ENCODE peak calls at places on chromosomes 11 and 22, in nine cellular contexts. One of them, this sample, is unnamed.

GRCh38 chr11:2084721-2085120 is 54.5 kb downstream of the IGF2 start:
- DNase-seq in IMR-90: no peak
- DNase-seq in H9: no peak
- DNase-seq in neural progenitor cell: no peak
- DNase-seq in endodermal cell: no peak
- DNase-seq in neuronal stem cell: no peak
- DNase-seq in fibroblast of lung: no peak
- DNase-seq in GM23248: no peak
- DNase-seq in mesenchymal stem cell: no peak
- DNase-seq in this sample: no peak

GRCh38 chr11:82867495-82868082 is 32.6 kb downstream of the PRCP start:
- DNase-seq in neural progenitor cell: peak; percentile 94
- DNase-seq in fibroblast of lung: peak; percentile 87
- DNase-seq in endodermal cell: peak; percentile 94
- DNase-seq in IMR-90: peak; percentile 76
- DNase-seq in mesenchymal stem cell: peak; percentile 82
- DNase-seq in neuronal stem cell: peak; percentile 76
- DNase-seq in GM23248: peak; percentile 85
- DNase-seq in H9: peak; percentile 75
- DNase-seq in this sample: no peak

GRCh38 chr11:97610000-97610399 is 1220.2 kb downstream of the JRKL start:
- DNase-seq in H9: peak; percentile 30
- DNase-seq in GM23248: peak; percentile 0
- DNase-seq in mesenchymal stem cell: peak; percentile 11
- DNase-seq in neural progenitor cell: no peak
- DNase-seq in neuronal stem cell: no peak
- DNase-seq in endodermal cell: no peak
- DNase-seq in fibroblast of lung: peak; percentile 22
- DNase-seq in IMR-90: no peak
- DNase-seq in this sample: no peak

GRCh38 chr22:19761022-19761499 is 483 bp downstream of the TBX1 start:
- DNase-seq in mesenchymal stem cell: no peak
- DNase-seq in neural progenitor cell: peak; percentile 61
- DNase-seq in neuronal stem cell: no peak
- DNase-seq in IMR-90: no peak
- DNase-seq in endodermal cell: peak; percentile 63
- DNase-seq in H9: peak; percentile 32
- DNase-seq in fibroblast of lung: no peak
- DNase-seq in GM23248: peak; percentile 50
- DNase-seq in this sample: no peak

GRCh38 chr11:94602430-94603372 is 35.5 kb downstream of the PIWIL4 start:
- DNase-seq in IMR-90: peak; percentile 86
- DNase-seq in endodermal cell: no peak
- DNase-seq in H9: no peak
- DNase-seq in GM23248: peak; percentile 97
- DNase-seq in neural progenitor cell: no peak
- DNase-seq in mesenchymal stem cell: peak; percentile 88
- DNase-seq in fibroblast of lung: peak; percentile 88
- DNase-seq in neuronal stem cell: peak; percentile 23
- DNase-seq in this sample: no peak

GRCh38 chr11:118872403-118872821 is 11.3 kb upstream of the CXCR5 start:
- DNase-seq in IMR-90: no peak
- DNase-seq in endodermal cell: no peak
- DNase-seq in H9: no peak
- DNase-seq in fibroblast of lung: no peak
- DNase-seq in mesenchymal stem cell: no peak
- DNase-seq in GM23248: no peak
- DNase-seq in neural progenitor cell: no peak
- DNase-seq in neuronal stem cell: no peak
- DNase-seq in this sample: no peak

GRCh38 chr11:63745304-63746170 is 23.0 kb downstream of the ZFTA start:
- DNase-seq in H9: no peak
- DNase-seq in endodermal cell: no peak
- DNase-seq in IMR-90: no peak
- DNase-seq in mesenchymal stem cell: peak; percentile 22
- DNase-seq in neuronal stem cell: no peak
- DNase-seq in fibroblast of lung: peak; percentile 15
- DNase-seq in GM23248: peak; percentile 15
- DNase-seq in neural progenitor cell: no peak
- DNase-seq in this sample: no peak

GRCh38 chr11:36195496-36196346 is 93.5 kb downstream of the COMMD9 start:
- DNase-seq in IMR-90: peak; percentile 44
- DNase-seq in endodermal cell: no peak
- DNase-seq in neuronal stem cell: no peak
- DNase-seq in GM23248: no peak
- DNase-seq in mesenchymal stem cell: no peak
- DNase-seq in H9: no peak
- DNase-seq in neural progenitor cell: no peak
- DNase-seq in fibroblast of lung: peak; percentile 47
- DNase-seq in this sample: no peak

GRCh38 chr22:39297490-39298193 is 21.8 kb downstream of the RPL3 start:
- DNase-seq in H9: no peak
- DNase-seq in neuronal stem cell: no peak
- DNase-seq in neural progenitor cell: no peak
- DNase-seq in endodermal cell: peak; percentile 80
- DNase-seq in GM23248: no peak
- DNase-seq in mesenchymal stem cell: peak; percentile 26
- DNase-seq in IMR-90: no peak
- DNase-seq in fibroblast of lung: no peak
- DNase-seq in this sample: no peak
- H3K27ac ChIP-seq in H9: no peak overlapping the region
- H3K27ac ChIP-seq in neuronal stem cell: no peak overlapping the region
- H3K27ac ChIP-seq in neural progenitor cell: no peak overlapping the region
- H3K27ac ChIP-seq in endodermal cell: peak overlapping the region; percentile 63
- H3K27ac ChIP-seq in GM23248: no peak overlapping the region
- H3K27ac ChIP-seq in mesenchymal stem cell: peak overlapping the region; percentile 78
- H3K27ac ChIP-seq in IMR-90: no peak overlapping the region
- H3K27ac ChIP-seq in fibroblast of lung: no peak overlapping the region
- H3K27ac ChIP-seq in this sample: peak overlapping the region; percentile 76

GRCh38 chr22:23215294-23216204 is 35.2 kb downstream of the BCR start:
- DNase-seq in fibroblast of lung: no peak
- DNase-seq in H9: no peak
- DNase-seq in IMR-90: peak; percentile 64
- DNase-seq in GM23248: peak; percentile 40
- DNase-seq in neuronal stem cell: no peak
- DNase-seq in mesenchymal stem cell: no peak
- DNase-seq in neural progenitor cell: no peak
- DNase-seq in endodermal cell: no peak
- DNase-seq in this sample: peak; percentile 54
- H3K9ac ChIP-seq in fibroblast of lung: no peak overlapping the region
- H3K9ac ChIP-seq in H9: no peak overlapping the region
- H3K9ac ChIP-seq in IMR-90: no peak overlapping the region
- H3K9ac ChIP-seq in GM23248: no peak overlapping the region
- H3K9ac ChIP-seq in neuronal stem cell: no peak overlapping the region
- H3K9ac ChIP-seq in mesenchymal stem cell: no peak overlapping the region
- H3K9ac ChIP-seq in neural progenitor cell: no peak overlapping the region
- H3K9ac ChIP-seq in endodermal cell: no peak overlapping the region
- H3K9ac ChIP-seq in this sample: no peak overlapping the region

GRCh38 chr11:128732471-128733277 is 38.8 kb downstream of the FLI1 start:
- DNase-seq in fibroblast of lung: no peak
- DNase-seq in endodermal cell: no peak
- DNase-seq in neuronal stem cell: no peak
- DNase-seq in mesenchymal stem cell: no peak
- DNase-seq in neural progenitor cell: no peak
- DNase-seq in GM23248: no peak
- DNase-seq in IMR-90: no peak
- DNase-seq in H9: no peak
- DNase-seq in this sample: no peak
- H3K4me1 ChIP-seq in fibroblast of lung: peaks cover 2% of the 10 kb centered on the region
- H3K4me1 ChIP-seq in endodermal cell: peaks cover 3% of the 10 kb centered on the region
- H3K4me1 ChIP-seq in neuronal stem cell: peaks cover 21% of the 10 kb centered on the region
- H3K4me1 ChIP-seq in mesenchymal stem cell: peaks cover 2% of the 10 kb centered on the region
- H3K4me1 ChIP-seq in neural progenitor cell: peaks cover 47% of the 10 kb centered on the region
- H3K4me1 ChIP-seq in GM23248: no peaks in the 10 kb centered on the region
- H3K4me1 ChIP-seq in IMR-90: peaks cover 6% of the 10 kb centered on the region
- H3K4me1 ChIP-seq in H9: peaks cover 22% of the 10 kb centered on the region
- H3K4me1 ChIP-seq in this sample: peaks cover 10% of the 10 kb centered on the region

GRCh38 chr11:47987310-47987709 is 7.0 kb downstream of the PTPRJ start:
- DNase-seq in neuronal stem cell: no peak
- DNase-seq in fibroblast of lung: no peak
- DNase-seq in mesenchymal stem cell: no peak
- DNase-seq in GM23248: no peak
- DNase-seq in IMR-90: no peak
- DNase-seq in neural progenitor cell: no peak
- DNase-seq in endodermal cell: no peak
- DNase-seq in H9: no peak
- DNase-seq in this sample: peak; percentile 14
- H3K27ac ChIP-seq in neuronal stem cell: no peak overlapping the region
- H3K27ac ChIP-seq in fibroblast of lung: no peak overlapping the region
- H3K27ac ChIP-seq in mesenchymal stem cell: peak overlapping the region; percentile 28
- H3K27ac ChIP-seq in GM23248: no peak overlapping the region
- H3K27ac ChIP-seq in IMR-90: no peak overlapping the region
- H3K27ac ChIP-seq in neural progenitor cell: no peak overlapping the region
- H3K27ac ChIP-seq in endodermal cell: no peak overlapping the region
- H3K27ac ChIP-seq in H9: no peak overlapping the region
- H3K27ac ChIP-seq in this sample: peak overlapping the region; percentile 20

DNA sequence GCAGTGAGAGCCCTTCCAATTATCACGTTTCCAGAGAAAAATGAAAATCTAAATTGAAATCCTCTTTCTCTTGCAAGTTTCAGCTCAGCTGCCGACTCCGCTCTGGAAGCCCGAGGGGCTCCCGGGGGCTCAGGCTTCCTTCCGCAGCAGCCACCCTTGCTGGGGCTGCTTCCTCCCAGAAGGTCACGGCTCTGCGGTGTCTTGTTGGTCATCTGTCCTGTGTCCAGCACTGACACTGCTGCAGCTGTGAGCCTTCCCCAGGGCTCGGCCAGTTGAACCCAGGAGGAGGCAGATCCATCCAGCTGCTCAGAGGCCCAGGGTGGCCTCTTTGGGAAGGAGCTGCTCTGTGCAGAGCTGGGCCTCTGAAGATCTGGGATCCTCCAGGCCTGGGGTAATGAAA is 1337.2 kb downstream of the TBC1D22A start:
- DNase-seq in mesenchymal stem cell: no peak
- DNase-seq in IMR-90: no peak
- DNase-seq in neural progenitor cell: no peak
- DNase-seq in endodermal cell: peak; percentile 26
- DNase-seq in neuronal stem cell: no peak
- DNase-seq in H9: peak; percentile 14
- DNase-seq in GM23248: no peak
- DNase-seq in fibroblast of lung: no peak
- DNase-seq in this sample: no peak
- H3K9ac ChIP-seq in mesenchymal stem cell: no peak overlapping the region
- H3K9ac ChIP-seq in IMR-90: no peak overlapping the region
- H3K9ac ChIP-seq in neural progenitor cell: no peak overlapping the region
- H3K9ac ChIP-seq in endodermal cell: no peak overlapping the region
- H3K9ac ChIP-seq in neuronal stem cell: no peak overlapping the region
- H3K9ac ChIP-seq in H9: no peak overlapping the region
- H3K9ac ChIP-seq in GM23248: no peak overlapping the region
- H3K9ac ChIP-seq in fibroblast of lung: no peak overlapping the region
- H3K9ac ChIP-seq in this sample: no peak overlapping the region

DNA sequence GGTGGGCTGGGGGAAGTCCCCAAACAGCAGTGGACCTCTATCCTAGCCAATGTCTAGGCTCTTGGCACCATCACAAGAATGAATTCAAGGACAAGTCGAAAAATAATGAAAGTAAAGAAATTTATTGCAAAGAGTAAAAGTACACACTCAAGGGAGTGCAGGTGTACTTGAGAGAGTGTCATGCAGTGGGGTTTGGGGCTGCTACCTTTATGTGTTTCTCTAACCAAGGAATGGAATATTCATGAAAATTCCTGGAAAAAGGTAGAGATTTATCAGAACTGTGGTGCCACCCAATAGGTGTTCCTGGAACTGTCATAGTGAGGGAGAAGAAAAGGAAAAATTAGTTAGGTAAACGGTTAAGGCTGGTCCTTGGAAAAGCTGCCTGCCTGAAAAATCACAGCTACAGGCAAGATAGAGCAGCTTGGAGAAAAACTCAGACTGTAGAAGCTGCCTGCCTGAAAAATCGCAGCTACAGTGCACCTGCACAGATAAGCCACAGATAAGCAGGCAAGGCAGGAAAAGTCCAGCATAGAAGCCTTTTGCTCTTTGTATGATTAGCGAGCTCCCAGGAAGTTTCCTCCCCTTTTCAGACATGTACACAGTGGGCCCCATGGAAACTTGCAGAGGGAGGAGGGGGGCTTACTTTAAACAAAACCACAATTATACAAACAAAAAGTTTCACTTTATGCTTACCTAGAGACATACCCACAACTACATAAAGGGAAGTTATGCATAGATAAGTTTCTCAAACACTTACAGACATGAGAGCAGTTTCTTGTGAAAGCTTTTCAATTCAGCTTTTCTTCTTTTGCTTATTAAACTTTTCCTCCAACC is 71.4 kb upstream of the B3GNT6 start:
- DNase-seq in fibroblast of lung: no peak
- DNase-seq in endodermal cell: no peak
- DNase-seq in IMR-90: no peak
- DNase-seq in mesenchymal stem cell: peak; percentile 9
- DNase-seq in GM23248: no peak
- DNase-seq in neural progenitor cell: no peak
- DNase-seq in H9: no peak
- DNase-seq in neuronal stem cell: no peak
- DNase-seq in this sample: no peak
- H3K4me1 ChIP-seq in fibroblast of lung: no peaks in the 10 kb centered on the region
- H3K4me1 ChIP-seq in endodermal cell: no peaks in the 10 kb centered on the region
- H3K4me1 ChIP-seq in IMR-90: no peaks in the 10 kb centered on the region
- H3K4me1 ChIP-seq in mesenchymal stem cell: no peaks in the 10 kb centered on the region
- H3K4me1 ChIP-seq in GM23248: no peaks in the 10 kb centered on the region
- H3K4me1 ChIP-seq in neural progenitor cell: no peaks in the 10 kb centered on the region
- H3K4me1 ChIP-seq in H9: no peaks in the 10 kb centered on the region
- H3K4me1 ChIP-seq in neuronal stem cell: no peaks in the 10 kb centered on the region
- H3K4me1 ChIP-seq in this sample: no peaks in the 10 kb centered on the region

GRCh38 chr11:100719362-100719761 is 32.3 kb downstream of the ARHGAP42 start:
- DNase-seq in neuronal stem cell: no peak
- DNase-seq in IMR-90: peak; percentile 42
- DNase-seq in H9: peak; percentile 82
- DNase-seq in mesenchymal stem cell: peak; percentile 90
- DNase-seq in GM23248: peak; percentile 19
- DNase-seq in fibroblast of lung: peak; percentile 51
- DNase-seq in endodermal cell: peak; percentile 78
- DNase-seq in neural progenitor cell: peak; percentile 57
- DNase-seq in this sample: no peak
- H3K27ac ChIP-seq in neuronal stem cell: no peak overlapping the region
- H3K27ac ChIP-seq in IMR-90: no peak overlapping the region
- H3K27ac ChIP-seq in H9: peak overlapping the region; percentile 99
- H3K27ac ChIP-seq in mesenchymal stem cell: peak overlapping the region; percentile 51
- H3K27ac ChIP-seq in GM23248: no peak overlapping the region
- H3K27ac ChIP-seq in fibroblast of lung: peak overlapping the region; percentile 63
- H3K27ac ChIP-seq in endodermal cell: peak overlapping the region; percentile 49
- H3K27ac ChIP-seq in neural progenitor cell: peak overlapping the region; percentile 28
- H3K27ac ChIP-seq in this sample: peak overlapping the region; percentile 62